ENCODE peak calls at places on chromosome 4, in six cellular contexts. Q, I, L, B, A and P are unnamed samples.

GRCh38 chr4:110681381-110681780 is 58.5 kb upstream of the PITX2 start:
- DNase-seq in A (no peak), L (no peak), Q (peak), B (no peak), I (no peak), P (no peak)

GRCh38 chr4:80709082-80709869 is 321.2 kb upstream of the BMP3 start:
- DNase-seq in I (no peak), A (no peak), Q (no peak), B (no peak), L (no peak), P (no peak)

GRCh38 chr4:110621839-110622751 is 782 bp downstream of the PITX2 start:
- DNase-seq in A (no peak), L (no peak), Q (no peak), I (no peak), B (no peak), P (no peak)

GRCh38 chr4:40630335-40631021 is 814 bp upstream of the RBM47 start:
- DNase-seq in A (peak), I (no peak), L (no peak), B (peak), Q (no peak), P (peak)

GRCh38 chr4:176735300-176735699 is 57.4 kb downstream of the VEGFC start:
- DNase-seq in L (peak), I (no peak), A (no peak), B (no peak), Q (peak), P (no peak)

GRCh38 chr4:168257663-168258235 is 60.8 kb downstream of the DDX60 start:
- DNase-seq in A (no peak), Q (no peak), I (peak), L (no peak), B (no peak), P (no peak)

GRCh38 chr4:159232465-159233106 is 129.7 kb downstream of the RAPGEF2 start:
- DNase-seq in Q (no peak), L (no peak), I (no peak), A (no peak), B (no peak), P (no peak)

GRCh38 chr4:53313510-53313909 is 52.4 kb downstream of the SCFD2 start:
- DNase-seq in Q (no peak), I (peak), A (no peak), B (no peak), L (no peak), P (no peak)

GRCh38 chr4:2168469-2169319 is 73.2 kb downstream of the HAUS3 start:
- DNase-seq in A (no peak), I (no peak), L (no peak), B (no peak), Q (no peak), P (no peak)